ENCODE peak calls at places on chromosomes 1 and 21, in five cellular contexts. X is mammary epithelial cell; V is effector CD4-positive, alpha-beta T cell; Y is lung; E is heart right ventricle. K is an unnamed sample.

GRCh38 chr1:43991200-43991475 is 261 bp upstream of the CCDC24 start:
- DNase-seq in X (no peak), V (no peak), Y (peak; percentile 41), E (no peak), K (no peak)

GRCh38 chr1:95427525-95427924 is 193.5 kb downstream of the RWDD3 start:
- DNase-seq in X (no peak), V (no peak), Y (no peak), E (no peak), K (no peak)

GRCh38 chr1:79235221-79236002 is 228.9 kb upstream of the ADGRL4 start:
- DNase-seq in X (peak; percentile 2), V (no peak), Y (no peak), E (no peak), K (no peak)

GRCh38 chr1:173489149-173489600 is 12.0 kb downstream of the PRDX6 start:
- DNase-seq in X (no peak), V (no peak), Y (no peak), E (no peak), K (no peak)

GRCh38 chr1:160309183-160309535 is 24.2 kb upstream of the PEX19 start:
- DNase-seq in X (peak; percentile 11), V (no peak), Y (no peak), E (no peak), K (peak; percentile 54)

GRCh38 chr1:209038735-209039134 is 544.8 kb upstream of the CAMK1G start:
- DNase-seq in X (peak; percentile 80), V (no peak), Y (no peak), E (no peak), K (peak; percentile 49)

GRCh38 chr1:194104247-194104844 is 917.9 kb upstream of the B3GALT2 start:
- DNase-seq in X (no peak), V (no peak), Y (no peak), E (no peak), K (no peak)

GRCh38 chr1:239321877-239322276 is 64.5 kb upstream of the CHRM3 start:
- DNase-seq in X (no peak), V (no peak), Y (no peak), E (no peak), K (no peak)

GRCh38 chr21:45581322-45581712 is 39.1 kb upstream of the SLC19A1 start:
- DNase-seq in X (no peak), V (no peak), Y (no peak), E (no peak), K (no peak)

GRCh38 chr1:4213599-4213998 is 313.5 kb upstream of the C1orf174 start:
- DNase-seq in X (no peak), V (no peak), Y (peak; percentile 2), E (no peak), K (no peak)

GRCh38 chr21:30199989-30200388 is 15.9 kb downstream of the CLDN8 start:
- DNase-seq in X (no peak), V (no peak), Y (no peak), E (no peak), K (no peak)

GRCh38 chr1:226110249-226111108 is 48.0 kb downstream of the H3-3A start:
- DNase-seq in X (peak; percentile 37), V (peak; percentile 35), Y (peak; percentile 67), E (peak; percentile 76), K (peak; percentile 82)

GRCh38 chr1:6237093-6237492 is 1.3 kb upstream of the ICMT start:
- DNase-seq in X (no peak), V (no peak), Y (no peak), E (no peak), K (no peak)

GRCh38 chr1:181208076-181208475 is 119.6 kb downstream of the IER5 start:
- DNase-seq in X (no peak), V (no peak), Y (no peak), E (no peak), K (no peak)

GRCh38 chr1:207815466-207815865 is 63.6 kb downstream of the CD46 start:
- DNase-seq in X (no peak), V (no peak), Y (no peak), E (no peak), K (no peak)

GRCh38 chr1:232226197-232226681 is 403.7 kb downstream of the SIPA1L2 start:
- DNase-seq in X (peak; percentile 73), V (no peak), Y (no peak), E (no peak), K (peak; percentile 96)

GRCh38 chr1:238647877-238648276 is 738.5 kb upstream of the CHRM3 start:
- DNase-seq in X (peak; percentile 94), V (no peak), Y (no peak), E (no peak), K (peak; percentile 95)

GRCh38 chr1:233394860-233395717 is 67.6 kb downstream of the MAP3K21 start:
- DNase-seq in X (peak; percentile 43), V (no peak), Y (no peak), E (no peak), K (peak; percentile 81)

GRCh38 chr1:174079796-174080195 is 57.6 kb upstream of the RC3H1 start:
- DNase-seq in X (no peak), V (no peak), Y (no peak), E (no peak), K (no peak)

GRCh38 chr1:200337410-200337809 is 72.4 kb downstream of the ZNF281 start:
- DNase-seq in X (no peak), V (no peak), Y (no peak), E (no peak), K (no peak)

GRCh38 chr21:46119565-46120271 is 21.8 kb downstream of the COL6A2 start:
- DNase-seq in X (no peak), V (no peak), Y (no peak), E (peak; percentile 7), K (no peak)

GRCh38 chr1:155254228-155254713 is 1.0 kb downstream of the ENTREP3 start:
- DNase-seq in X (no peak), V (no peak), Y (no peak), E (no peak), K (no peak)

GRCh38 chr1:59714219-59714618 is 100.5 kb upstream of the HOOK1 start:
- DNase-seq in X (no peak), V (no peak), Y (no peak), E (no peak), K (no peak)

GRCh38 chr21:29406385-29406784 is 107.7 kb downstream of the BACH1 start:
- DNase-seq in X (no peak), V (no peak), Y (no peak), E (no peak), K (no peak)

GRCh38 chr1:1619917-1620361 is 4.6 kb downstream of the MIB2 start:
- DNase-seq in X (no peak), V (no peak), Y (no peak), E (peak; percentile 55), K (no peak)

GRCh38 chr1:6003568-6004411 is 11.6 kb upstream of the NPHP4 start:
- DNase-seq in X (no peak), V (peak; percentile 28), Y (no peak), E (no peak), K (no peak)

GRCh38 chr1:205440476-205441317 is 15.1 kb downstream of the BLACAT1 start:
- DNase-seq in X (peak; percentile 98), V (peak; percentile 44), Y (peak; percentile 75), E (no peak), K (peak; percentile 93)

GRCh38 chr1:79190074-79190473 is 183.5 kb upstream of the ADGRL4 start:
- DNase-seq in X (no peak), V (no peak), Y (no peak), E (no peak), K (no peak)

GRCh38 chr1:176949033-176949662 is 215.4 kb downstream of the ASTN1 start:
- DNase-seq in X (peak; percentile 68), V (no peak), Y (peak; percentile 42), E (peak; percentile 47), K (peak; percentile 65)

GRCh38 chr1:11741919-11742598 is 6.1 kb downstream of the AGTRAP start:
- DNase-seq in X (no peak), V (no peak), Y (no peak), E (no peak), K (no peak)

GRCh38 chr1:93345633-93346471 is at the start of gene DR1:
- DNase-seq in X (peak; percentile 92), V (peak; percentile 89), Y (peak; percentile 94), E (peak; percentile 95), K (peak; percentile 92)

GRCh38 chr1:110021285-110021684 is 13.1 kb upstream of the STRIP1 start:
- DNase-seq in X (no peak), V (no peak), Y (no peak), E (no peak), K (no peak)

K was measured in MCF 10A.